ENCODE peak calls at places on chromosomes 7 and 10, in six cellular contexts. M is hepatic stellate cell, Y is HEK293T, D is ecto neural progenitor cell, Q is H54, U is astrocyte. L is an unnamed sample.

GRCh38 chr7:159125104-159125943 is 19.3 kb downstream of the VIPR2 start:
- DNase-seq in M (no peak), Y (no peak), D (no peak), Q (no peak), U (no peak), L (no peak)

GRCh38 chr7:139181404-139181803 is 49.6 kb upstream of the UBN2 start:
- DNase-seq in M (no peak), Y (no peak), D (no peak), Q (no peak), U (no peak), L (no peak)

GRCh38 chr7:131570401-131570800 is 14.0 kb upstream of the PODXL start:
- DNase-seq in M (no peak), Y (no peak), D (no peak), Q (no peak), U (no peak), L (no peak)

GRCh38 chr7:139635521-139636240 is 112.2 kb downstream of the CLEC2L start:
- DNase-seq in M (no peak), Y (no peak), D (no peak), Q (no peak), U (no peak), L (peak; percentile 34)

GRCh38 chr7:39589323-39590111 is 23.3 kb downstream of the YAE1 start:
- DNase-seq in M (peak; percentile 36), Y (peak; percentile 48), D (no peak), Q (peak; percentile 72), U (peak; percentile 96), L (peak; percentile 63)

GRCh38 chr7:128855559-128855958 is 7.1 kb upstream of the ATP6V1F start:
- DNase-seq in M (no peak), Y (no peak), D (no peak), Q (no peak), U (no peak), L (no peak)

GRCh38 chr10:123016228-123016627 is 7.4 kb downstream of the ACADSB start:
- DNase-seq in M (no peak), Y (no peak), D (no peak), Q (no peak), U (no peak), L (no peak)

GRCh38 chr7:111734955-111735660 is 172.8 kb upstream of the IMMP2L start:
- DNase-seq in M (no peak), Y (no peak), D (no peak), Q (no peak), U (no peak), L (no peak)

GRCh38 chr7:29304756-29305155 is 110.2 kb downstream of the CHN2 start:
- DNase-seq in M (no peak), Y (no peak), D (no peak), Q (no peak), U (no peak), L (no peak)

GRCh38 chr10:67607472-67607871 is 88.5 kb downstream of the CTNNA3 start:
- DNase-seq in M (no peak), Y (no peak), D (no peak), Q (no peak), U (peak; percentile 27), L (no peak)

GRCh38 chr10:58615237-58615935 is 102.7 kb downstream of the BICC1 start:
- DNase-seq in M (no peak), Y (no peak), D (no peak), Q (no peak), U (no peak), L (no peak)

GRCh38 chr10:33600381-33600780 is 265.9 kb upstream of the NRP1 start:
- DNase-seq in M (no peak), Y (no peak), D (no peak), Q (no peak), U (peak; percentile 51), L (no peak)

GRCh38 chr7:106058925-106059324 is 53.2 kb downstream of the SYPL1 start:
- DNase-seq in M (no peak), Y (no peak), D (no peak), Q (no peak), U (no peak), L (no peak)

GRCh38 chr7:99665312-99665759 is 14.5 kb downstream of the CYP3A5 start:
- DNase-seq in M (no peak), Y (no peak), D (no peak), Q (no peak), U (no peak), L (no peak)

GRCh38 chr10:14060320-14061070 is 270.2 kb downstream of the FRMD4A start:
- DNase-seq in M (no peak), Y (no peak), D (no peak), Q (no peak), U (peak; percentile 32), L (no peak)

GRCh38 chr7:152519290-152519689 is 83.5 kb upstream of the KMT2C start:
- DNase-seq in M (no peak), Y (no peak), D (no peak), Q (no peak), U (no peak), L (no peak)

GRCh38 chr10:71860243-71861029 is 9.4 kb upstream of the PSAP start:
- DNase-seq in M (peak; percentile 95), Y (peak; percentile 71), D (peak; percentile 75), Q (peak; percentile 94), U (peak; percentile 100), L (peak; percentile 95)

GRCh38 chr7:100604976-100605911 is 3.1 kb downstream of the PCOLCE start:
- DNase-seq in M (no peak), Y (no peak), D (peak; percentile 76), Q (no peak), U (no peak), L (peak; percentile 51)

GRCh38 chr7:41103331-41103730 is 599.6 kb downstream of the INHBA start:
- DNase-seq in M (peak; percentile 27), Y (no peak), D (no peak), Q (no peak), U (peak; percentile 61), L (no peak)

GRCh38 chr7:116525298-116525912 is 569 bp downstream of the CAV1 start:
- DNase-seq in M (peak; percentile 26), Y (peak; percentile 37), D (peak; percentile 54), Q (no peak), U (no peak), L (peak; percentile 30)

GRCh38 chr7:138974675-138975237 is 6.4 kb downstream of the KIAA1549 start:
- DNase-seq in M (no peak), Y (no peak), D (no peak), Q (no peak), U (no peak), L (no peak)

GRCh38 chr7:101553018-101553770 is 75.9 kb downstream of the MYL10 start:
- DNase-seq in M (no peak), Y (no peak), D (peak; percentile 40), Q (no peak), U (no peak), L (no peak)

GRCh38 chr10:132880148-132880981 is 62.0 kb downstream of the CFAP46 start:
- DNase-seq in M (no peak), Y (no peak), D (no peak), Q (no peak), U (no peak), L (no peak)

GRCh38 chr10:77520290-77520689 is 117.3 kb downstream of the KCNMA1 start:
- DNase-seq in M (no peak), Y (no peak), D (no peak), Q (no peak), U (no peak), L (no peak)

GRCh38 chr10:49616421-49617230 is 2.8 kb downstream of the CHAT start:
- DNase-seq in M (no peak), Y (no peak), D (no peak), Q (no peak), U (no peak), L (no peak)

GRCh38 chr7:20199015-20199737 is 18.0 kb downstream of the MACC1 start:
- DNase-seq in M (no peak), Y (no peak), D (no peak), Q (peak; percentile 11), U (peak; percentile 79), L (no peak)

GRCh38 chr7:94434031-94434430 is 39.3 kb downstream of the COL1A2 start:
- DNase-seq in M (no peak), Y (no peak), D (no peak), Q (no peak), U (no peak), L (no peak)

GRCh38 chr7:16078076-16078952 is 343.0 kb downstream of the CRPPA start:
- DNase-seq in M (peak; percentile 5), Y (peak; percentile 32), D (no peak), Q (no peak), U (peak; percentile 22), L (peak; percentile 86)

GRCh38 chr10:84264611-84265141 is 19.8 kb downstream of the RGR start:
- DNase-seq in M (peak; percentile 58), Y (peak; percentile 81), D (peak; percentile 81), Q (peak; percentile 41), U (peak; percentile 34), L (peak; percentile 81)

GRCh38 chr7:235576-236395 is 43.4 kb downstream of the FAM20C start:
- DNase-seq in M (no peak), Y (no peak), D (no peak), Q (no peak), U (no peak), L (peak; percentile 14)

L was measured in SJCRH30.